ENCODE peak calls at places on chromosome 22, in seven cellular contexts. X is foreskin fibroblast, Y is esophagus squamous epithelium, E is adrenal gland, G is OCI-LY7, J is A549, T is spleen. K is an unnamed sample.

GRCh38 chr22:45067731-45068130 is 57.9 kb upstream of the PHF21B start:
- DNase-seq in E (no peak), G (no peak), Y (no peak), T (no peak), X (no peak), J (no peak), K (no peak)

GRCh38 chr22:44519895-44520294 is 21.9 kb upstream of the RTL6 start:
- DNase-seq in E (no peak), J (no peak), X (no peak), Y (no peak), T (no peak), G (no peak), K (no peak)

GRCh38 chr22:30430933-30431332 is 5.4 kb downstream of the MTFP1 start:
- DNase-seq in Y (no peak), T (no peak), X (no peak), J (no peak), G (no peak), E (no peak), K (no peak)

GRCh38 chr22:48837341-48837935 is 990.2 kb downstream of the BRD1 start:
- DNase-seq in J (peak; percentile 6), Y (no peak), T (peak; percentile 59), X (no peak), G (no peak), E (no peak), K (no peak)

GRCh38 chr22:34102633-34103032 is 182.4 kb upstream of the LARGE1 start:
- DNase-seq in J (no peak), E (no peak), T (no peak), G (no peak), X (no peak), Y (no peak), K (peak; percentile 19)

GRCh38 chr22:29108137-29108536 is 35.3 kb downstream of the KREMEN1 start:
- DNase-seq in X (peak; percentile 62), Y (no peak), J (peak; percentile 25), E (no peak), G (no peak), T (no peak), K (no peak)

GRCh38 chr22:47484960-47485571 is 722.6 kb downstream of the TBC1D22A start:
- DNase-seq in J (no peak), T (no peak), X (no peak), E (no peak), Y (no peak), G (peak; percentile 2), K (no peak)

GRCh38 chr22:44256085-44256484 is 56.7 kb downstream of the SHISAL1 start:
- DNase-seq in E (no peak), J (no peak), G (no peak), T (no peak), Y (no peak), X (no peak), K (no peak)

GRCh38 chr22:45262195-45262930 is 21.7 kb upstream of the KIAA0930 start:
- DNase-seq in E (no peak), J (no peak), T (no peak), G (peak; percentile 36), Y (no peak), X (no peak), K (no peak)

GRCh38 chr22:29454186-29454745 is 15.9 kb downstream of the RFPL1 start:
- DNase-seq in G (no peak), E (no peak), X (no peak), J (no peak), Y (no peak), T (no peak), K (no peak)

GRCh38 chr22:43945632-43946390 is 9.4 kb upstream of the SAMM50 start:
- DNase-seq in E (peak; percentile 60), X (peak; percentile 47), Y (no peak), G (peak; percentile 72), T (peak; percentile 85), J (peak; percentile 72), K (peak; percentile 78)

GRCh38 chr22:43001271-43002197 is 13.4 kb downstream of the PACSIN2 start:
- DNase-seq in J (no peak), Y (no peak), G (peak; percentile 15), X (no peak), T (no peak), E (no peak), K (no peak)

GRCh38 chr22:45548991-45549736 is 46.5 kb downstream of the FBLN1 start:
- DNase-seq in Y (no peak), T (no peak), J (peak; percentile 90), G (no peak), E (no peak), X (peak; percentile 95), K (peak; percentile 14)

GRCh38 chr22:43883012-43883661 is 8.7 kb downstream of the PNPLA5 start:
- DNase-seq in E (peak; percentile 34), G (peak; percentile 75), X (peak; percentile 65), Y (no peak), T (peak; percentile 56), J (peak; percentile 67), K (peak; percentile 90)

GRCh38 chr22:33853200-33854097 is 66.8 kb downstream of the LARGE1 start:
- DNase-seq in E (peak; percentile 84), Y (no peak), J (peak; percentile 39), T (peak; percentile 84), G (peak; percentile 91), X (peak; percentile 16), K (peak; percentile 38)

GRCh38 chr22:45585946-45586540 is 83.4 kb downstream of the FBLN1 start:
- DNase-seq in Y (no peak), X (no peak), G (no peak), J (no peak), T (no peak), E (no peak), K (no peak)

GRCh38 chr22:45239378-45240136 is 1.1 kb downstream of the KIAA0930 start:
- DNase-seq in E (no peak), J (no peak), T (peak; percentile 78), G (no peak), Y (no peak), X (no peak), K (no peak)

GRCh38 chr22:45562537-45563361 is 60.1 kb downstream of the FBLN1 start:
- DNase-seq in Y (no peak), E (no peak), T (no peak), J (no peak), X (no peak), G (no peak), K (no peak)

GRCh38 chr22:43381693-43382092 is 30.1 kb upstream of the MPPED1 start:
- DNase-seq in X (no peak), E (no peak), G (no peak), Y (no peak), J (no peak), T (no peak), K (no peak)

GRCh38 chr22:27107824-27108223 is 450.4 kb downstream of the MIAT start:
- DNase-seq in E (peak; percentile 89), G (no peak), J (peak; percentile 70), T (no peak), Y (no peak), X (peak; percentile 75), K (no peak)

GRCh38 chr22:30575859-30576258 is 1.4 kb upstream of the GAL3ST1 start:
- DNase-seq in Y (no peak), G (no peak), J (no peak), X (no peak), E (no peak), T (no peak), K (no peak)

GRCh38 chr22:38397189-38398097 is 57.6 kb downstream of the KCNJ4 start:
- DNase-seq in X (peak; percentile 18), E (peak; percentile 42), T (peak; percentile 89), G (peak; percentile 65), Y (no peak), J (no peak), K (peak; percentile 87)

GRCh38 chr22:30267382-30268302 is 991 bp upstream of the OSM start:
- DNase-seq in G (no peak), E (no peak), Y (no peak), T (peak; percentile 89), X (no peak), J (no peak), K (no peak)

GRCh38 chr22:36796629-36797175 is 20.1 kb downstream of the PVALB start:
- DNase-seq in J (no peak), Y (no peak), E (no peak), G (no peak), T (no peak), X (no peak), K (no peak)

GRCh38 chr22:27456696-27457503 is 344.7 kb downstream of the MN1 start:
- DNase-seq in E (no peak), T (no peak), X (peak; percentile 93), G (no peak), Y (no peak), J (peak; percentile 44), K (no peak)

GRCh38 chr22:25898707-25899365 is 156.8 kb downstream of the MYO18B start:
- DNase-seq in X (no peak), G (no peak), E (no peak), T (no peak), J (no peak), Y (no peak), K (peak; percentile 64)

GRCh38 chr22:45424241-45424731 is 10.8 kb downstream of the RIBC2 start:
- DNase-seq in E (peak; percentile 25), X (no peak), T (peak; percentile 60), G (no peak), J (no peak), Y (no peak), K (no peak)

GRCh38 chr22:17217179-17217578 is 2.1 kb downstream of the ADA2 start:
- DNase-seq in Y (no peak), J (no peak), E (no peak), T (no peak), G (peak; percentile 74), X (no peak), K (peak; percentile 33)
- TF ChIP-seq CTCF in Y (no peak), J (no peak), E (no peak), T (no peak), G (peak; percentile 19), X (no peak), K (no peak)

GRCh38 chr22:50726643-50727340 is 11.2 kb upstream of the ACR start:
- DNase-seq in G (no peak), X (no peak), J (no peak), T (peak; percentile 68), E (no peak), Y (no peak), K (no peak)
- TF ChIP-seq CTCF in G (peak; percentile 35), X (no peak), J (no peak), T (no peak), E (no peak), Y (no peak), K (no peak)

GRCh38 chr22:22397292-22397870 is 111.2 kb downstream of the ZNF280B start:
- DNase-seq in T (no peak), X (peak; percentile 14), J (peak; percentile 37), E (peak; percentile 64), G (peak; percentile 34), Y (no peak), K (peak; percentile 52)
- TF ChIP-seq CTCF in T (no peak), X (no peak), J (peak; percentile 9), E (no peak), G (peak; percentile 54), Y (no peak), K (peak; percentile 19)

DNA sequence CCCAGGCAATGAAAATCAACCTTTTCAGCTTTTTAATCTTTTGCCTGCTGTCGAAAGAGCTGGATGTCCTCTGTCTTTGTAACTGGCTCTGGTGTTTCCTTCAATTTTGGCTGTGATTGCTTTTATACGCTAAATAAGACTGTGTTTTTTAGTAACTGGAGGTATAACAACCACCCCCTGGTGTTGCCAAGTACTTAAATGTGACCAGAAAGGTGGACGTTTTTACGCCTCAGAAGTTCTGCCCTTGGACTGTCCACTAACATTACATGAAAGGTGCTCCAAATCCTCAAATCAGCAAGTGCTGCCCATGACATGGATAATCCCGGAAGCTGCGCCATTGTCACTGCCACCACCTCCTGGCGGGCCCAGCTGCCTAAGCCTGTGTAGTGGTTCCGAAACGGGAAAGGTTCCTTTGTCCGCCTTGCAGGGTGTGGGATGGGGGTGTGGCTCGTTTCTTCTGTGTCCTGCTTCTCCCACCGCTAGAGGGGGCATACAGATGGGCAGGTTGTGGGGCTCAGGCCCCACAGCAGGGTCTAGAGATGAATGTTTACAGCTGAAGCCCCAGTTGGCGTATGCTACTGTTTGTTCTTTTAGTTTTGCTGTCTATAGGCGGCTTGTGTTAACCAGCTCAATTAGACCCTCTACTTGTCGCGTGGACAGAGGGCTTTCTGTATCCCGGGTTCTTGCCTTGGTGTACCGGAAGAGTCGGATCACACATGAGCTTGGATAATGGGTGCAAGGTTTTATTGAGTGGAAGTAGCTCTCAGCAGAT is 82.2 kb upstream of the SEPTIN5 start:
- DNase-seq in T (no peak), Y (no peak), E (no peak), X (peak; percentile 13), G (peak; percentile 33), J (peak; percentile 46), K (peak; percentile 78)
- TF ChIP-seq CTCF in T (no peak), Y (peak; percentile 25), E (peak; percentile 22), X (peak; percentile 56), G (peak; percentile 60), J (peak; percentile 36), K (peak; percentile 69)

K was measured in neural progenitor cell.